ENCODE peak calls at places on chromosome 7, in seven cellular contexts. E is IMR-90, B is mesendoderm, W is H9, G is mesenchymal stem cell, I is H1, Q is trophoblast cell. N is an unnamed sample.

GRCh38 chr7:29496355-29497020 is 67.1 kb upstream of the PRR15 start:
- DNase-seq in G (no peak), W (no peak), B (no peak), E (no peak), I (no peak), Q (peak), N (no peak)

GRCh38 chr7:38916396-38916795 is 7.4 kb upstream of the VPS41 start:
- DNase-seq in B (no peak), G (no peak), I (no peak), E (no peak), Q (no peak), W (no peak), N (no peak)

GRCh38 chr7:76380623-76380966 is 21.8 kb upstream of the YWHAG start:
- DNase-seq in Q (no peak), G (no peak), E (no peak), I (no peak), W (no peak), B (peak), N (no peak)

GRCh38 chr7:28136885-28137284 is 43.7 kb downstream of the JAZF1 start:
- DNase-seq in B (no peak), Q (no peak), G (no peak), W (no peak), I (no peak), E (no peak), N (no peak)

GRCh38 chr7:44891372-44891771 is 6.0 kb upstream of the PURB start:
- DNase-seq in W (no peak), B (no peak), E (no peak), Q (no peak), I (no peak), G (no peak), N (no peak)

GRCh38 chr7:99623091-99623693 is 6.4 kb downstream of the ZSCAN25 start:
- DNase-seq in W (no peak), Q (no peak), B (no peak), I (no peak), G (no peak), E (no peak), N (no peak)

GRCh38 chr7:122951006-122951405 is 44.5 kb downstream of the TAS2R16 start:
- DNase-seq in Q (peak), E (no peak), G (no peak), B (no peak), I (no peak), W (no peak), N (no peak)

GRCh38 chr7:81264116-81264515 is 345.3 kb upstream of the SEMA3C start:
- DNase-seq in E (no peak), G (no peak), Q (no peak), B (no peak), I (no peak), W (no peak), N (no peak)

GRCh38 chr7:108196004-108196403 is 65.8 kb upstream of the LAMB4 start:
- DNase-seq in I (no peak), Q (no peak), E (no peak), B (no peak), G (no peak), W (no peak), N (no peak)

GRCh38 chr7:155594163-155594732 is 47.9 kb upstream of the CNPY1 start:
- DNase-seq in E (no peak), B (no peak), Q (no peak), G (no peak), I (no peak), W (no peak), N (no peak)

GRCh38 chr7:47757946-47758371 is 176.0 kb upstream of the TNS3 start:
- DNase-seq in I (no peak), Q (peak), W (no peak), B (no peak), E (peak), G (peak), N (no peak)

GRCh38 chr7:158271646-158272045 is 316.0 kb downstream of the PTPRN2 start:
- DNase-seq in Q (no peak), I (no peak), G (no peak), W (no peak), E (no peak), B (no peak), N (no peak)

GRCh38 chr7:95404316-95404715 is 8.1 kb upstream of the PON3 start:
- DNase-seq in B (no peak), E (peak), G (no peak), I (no peak), Q (no peak), W (no peak), N (no peak)

GRCh38 chr7:116443646-116444045 is 55.9 kb upstream of the CAV2 start:
- DNase-seq in W (no peak), G (no peak), E (no peak), Q (no peak), B (no peak), I (no peak), N (no peak)

GRCh38 chr7:5270788-5271187 is 12.0 kb upstream of the SLC29A4 start:
- DNase-seq in Q (no peak), E (no peak), W (no peak), B (no peak), G (no peak), I (no peak), N (no peak)

GRCh38 chr7:4215176-4215720 is 466.8 kb upstream of the FOXK1 start:
- DNase-seq in W (no peak), G (no peak), I (no peak), Q (no peak), B (no peak), E (no peak), N (no peak)

GRCh38 chr7:37445064-37445723 is 3.5 kb downstream of the ELMO1 start:
- DNase-seq in B (no peak), G (no peak), I (no peak), Q (peak), E (no peak), W (no peak), N (no peak)

GRCh38 chr7:1889556-1890181 is 219.6 kb downstream of the ELFN1 start:
- DNase-seq in I (no peak), B (no peak), Q (no peak), E (peak), W (no peak), G (peak), N (no peak)

GRCh38 chr7:135846339-135846738 is 97.7 kb upstream of the FAM180A start:
- DNase-seq in Q (no peak), I (no peak), G (no peak), B (no peak), E (no peak), W (no peak), N (no peak)

GRCh38 chr7:30923009-30923773 is 11.5 kb downstream of the AQP1 start:
- DNase-seq in Q (no peak), G (no peak), E (no peak), I (no peak), B (no peak), W (peak), N (no peak)

GRCh38 chr7:41319601-41320000 is 383.3 kb downstream of the INHBA start:
- DNase-seq in B (no peak), G (no peak), Q (no peak), I (no peak), W (no peak), E (no peak), N (no peak)

GRCh38 chr7:42208586-42208985 is 28.4 kb downstream of the GLI3 start:
- DNase-seq in Q (no peak), W (no peak), B (no peak), G (no peak), E (no peak), I (no peak), N (no peak)

GRCh38 chr7:85070967-85071628 is 115.8 kb downstream of the SEMA3D start:
- DNase-seq in I (no peak), G (peak), W (no peak), E (peak), B (no peak), Q (no peak), N (no peak)

GRCh38 chr7:14691597-14692203 is 210.9 kb downstream of the DGKB start:
- DNase-seq in Q (peak), B (peak), W (peak), E (peak), G (peak), I (peak), N (peak)

GRCh38 chr7:119197872-119198527 is 973.5 kb downstream of the ANKRD7 start:
- DNase-seq in G (peak), I (peak), W (peak), Q (peak), B (peak), E (peak), N (peak)

GRCh38 chr7:127782550-127783266 is 130.7 kb downstream of the SND1 start:
- DNase-seq in G (peak), W (no peak), B (peak), E (peak), Q (peak), I (no peak), N (no peak)

GRCh38 chr7:108598858-108599257 is 29.2 kb downstream of the DNAJB9 start:
- DNase-seq in I (no peak), E (no peak), Q (no peak), G (no peak), W (no peak), B (no peak), N (no peak)

GRCh38 chr7:142807855-142808460 is 37.2 kb downstream of the PRSS2 start:
- DNase-seq in W (no peak), G (no peak), Q (no peak), B (no peak), E (peak), I (no peak), N (no peak)

GRCh38 chr7:113306302-113306701 is 187.9 kb upstream of the SMIM30 start:
- DNase-seq in Q (no peak), E (no peak), G (no peak), I (no peak), W (no peak), B (peak), N (no peak)

GRCh38 chr7:113301141-113301540 is 182.8 kb upstream of the SMIM30 start:
- DNase-seq in E (no peak), W (no peak), B (no peak), I (no peak), G (no peak), Q (no peak), N (no peak)

GRCh38 chr7:113307147-113307546 is 188.8 kb upstream of the SMIM30 start:
- DNase-seq in W (no peak), Q (peak), G (no peak), E (no peak), B (no peak), I (no peak), N (no peak)

GRCh38 chr7:113301983-113302382 is 183.6 kb upstream of the SMIM30 start:
- DNase-seq in W (no peak), B (no peak), E (no peak), G (no peak), I (no peak), Q (no peak), N (no peak)

DNA sequence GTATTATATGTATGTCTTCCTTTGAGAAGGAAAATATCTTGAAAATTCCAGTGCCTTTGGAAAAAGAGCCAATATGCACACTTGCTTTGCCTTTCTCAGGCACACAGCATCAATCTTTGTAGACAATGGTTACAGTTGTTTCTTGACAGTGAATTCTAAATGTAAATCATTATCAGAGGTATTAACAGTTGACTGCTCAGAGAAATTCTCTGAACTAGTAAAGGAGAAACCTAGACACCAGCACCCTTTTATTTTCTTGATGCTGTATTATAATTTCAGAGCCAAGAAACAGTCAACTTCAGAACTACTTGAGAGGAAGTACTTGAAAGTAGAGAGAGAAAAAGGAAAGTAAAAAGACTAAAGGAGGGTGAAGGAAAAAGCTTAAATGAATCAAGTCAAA is 185.8 kb upstream of the SMIM30 start:
- DNase-seq in G (no peak), E (no peak), W (no peak), B (no peak), I (no peak), Q (no peak), N (no peak)
- H4K8ac ChIP-seq in G (no peak), E (no peak), W (no peak), B (no peak), I (no peak), Q (no peak), N (no peak)

GRCh38 chr7:132002343-132002968 is 446.0 kb upstream of the PODXL start:
- DNase-seq in B (peak), Q (no peak), W (no peak), E (no peak), I (no peak), G (no peak), N (no peak)
- H3K18ac ChIP-seq in B (no peak), Q (no peak), W (no peak), E (no peak), I (no peak), G (no peak), N (no peak)

GRCh38 chr7:25722856-25723255 is 429.1 kb upstream of the NFE2L3 start:
- DNase-seq in Q (no peak), E (no peak), I (no peak), W (no peak), G (no peak), B (no peak), N (no peak)
- H4K8ac ChIP-seq in Q (no peak), E (no peak), I (no peak), W (no peak), G (no peak), B (no peak), N (no peak)

GRCh38 chr7:149325248-149325647 is 63.3 kb downstream of the ZNF783 start:
- DNase-seq in B (no peak), G (no peak), I (no peak), W (no peak), E (no peak), Q (no peak), N (no peak)

GRCh38 chr7:149320313-149321124 is 58.5 kb downstream of the ZNF783 start:
- DNase-seq in I (no peak), G (no peak), B (peak), W (no peak), Q (no peak), E (no peak), N (no peak)

GRCh38 chr7:149319376-149319775 is 57.4 kb downstream of the ZNF783 start:
- DNase-seq in E (no peak), I (no peak), W (no peak), G (no peak), Q (no peak), B (no peak), N (no peak)

GRCh38 chr7:149321978-149322541 is 60.1 kb downstream of the ZNF783 start:
- DNase-seq in Q (peak), W (no peak), I (no peak), B (no peak), E (peak), G (peak), N (no peak)

GRCh38 chr7:149322737-149323136 is 60.7 kb downstream of the ZNF783 start:
- DNase-seq in W (no peak), B (no peak), Q (no peak), G (no peak), E (no peak), I (no peak), N (no peak)
- H3K18ac ChIP-seq in W (no peak), B (no peak), Q (no peak), G (no peak), E (no peak), I (no peak), N (no peak)

GRCh38 chr7:106747804-106748203 is 86.8 kb upstream of the CCDC71L start:
- DNase-seq in B (no peak), E (no peak), I (no peak), Q (no peak), W (no peak), G (no peak), N (no peak)
- H4K8ac ChIP-seq in B (no peak), E (peak), I (no peak), Q (no peak), W (no peak), G (no peak), N (no peak)

GRCh38 chr7:79312022-79312421 is 141.4 kb downstream of the MAGI2 start:
- DNase-seq in G (no peak), E (no peak), Q (no peak), W (no peak), B (no peak), I (no peak), N (no peak)
- H3K18ac ChIP-seq in G (no peak), E (no peak), Q (no peak), W (no peak), B (no peak), I (no peak), N (no peak)

GRCh38 chr7:106462914-106463482 is 178.2 kb upstream of the NAMPT start:
- DNase-seq in B (peak), W (no peak), I (no peak), Q (no peak), E (no peak), G (no peak), N (peak)

GRCh38 chr7:106462365-106462859 is 177.6 kb upstream of the NAMPT start:
- DNase-seq in W (no peak), B (peak), I (no peak), E (peak), Q (peak), G (peak), N (no peak)

GRCh38 chr7:106459397-106460072 is 174.8 kb upstream of the NAMPT start:
- DNase-seq in W (no peak), G (no peak), E (no peak), I (no peak), Q (peak), B (no peak), N (no peak)

GRCh38 chr7:106457678-106458077 is 172.9 kb upstream of the NAMPT start:
- DNase-seq in B (peak), I (no peak), Q (no peak), E (no peak), G (no peak), W (no peak), N (no peak)

DNA sequence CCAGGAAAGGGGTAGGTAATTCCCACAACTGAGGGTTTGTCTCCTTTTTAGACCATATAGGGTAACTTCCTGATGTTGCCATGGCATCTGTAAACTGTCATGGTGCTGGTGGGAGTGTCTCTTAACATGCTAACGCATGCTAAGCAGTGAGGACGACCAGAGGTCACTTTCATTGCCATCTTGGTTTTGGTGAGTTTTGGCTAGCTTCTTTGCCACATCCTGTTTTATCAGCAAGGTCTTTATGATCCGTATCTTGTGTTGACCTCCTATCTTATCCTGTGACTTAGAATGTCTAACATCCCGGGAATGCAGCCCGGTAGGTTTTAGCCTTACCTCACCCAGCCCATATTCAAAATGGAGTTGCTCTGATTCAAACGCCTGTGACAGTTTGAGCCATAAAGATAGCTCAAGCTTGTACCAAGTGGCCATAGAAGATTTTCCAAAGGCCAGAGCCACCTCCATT is 176.0 kb upstream of the NAMPT start:
- DNase-seq in B (peak), Q (peak), W (no peak), I (no peak), E (no peak), G (no peak), N (no peak)
- H4K8ac ChIP-seq in B (no peak), Q (no peak), W (no peak), I (no peak), E (no peak), G (no peak), N (no peak)

DNA sequence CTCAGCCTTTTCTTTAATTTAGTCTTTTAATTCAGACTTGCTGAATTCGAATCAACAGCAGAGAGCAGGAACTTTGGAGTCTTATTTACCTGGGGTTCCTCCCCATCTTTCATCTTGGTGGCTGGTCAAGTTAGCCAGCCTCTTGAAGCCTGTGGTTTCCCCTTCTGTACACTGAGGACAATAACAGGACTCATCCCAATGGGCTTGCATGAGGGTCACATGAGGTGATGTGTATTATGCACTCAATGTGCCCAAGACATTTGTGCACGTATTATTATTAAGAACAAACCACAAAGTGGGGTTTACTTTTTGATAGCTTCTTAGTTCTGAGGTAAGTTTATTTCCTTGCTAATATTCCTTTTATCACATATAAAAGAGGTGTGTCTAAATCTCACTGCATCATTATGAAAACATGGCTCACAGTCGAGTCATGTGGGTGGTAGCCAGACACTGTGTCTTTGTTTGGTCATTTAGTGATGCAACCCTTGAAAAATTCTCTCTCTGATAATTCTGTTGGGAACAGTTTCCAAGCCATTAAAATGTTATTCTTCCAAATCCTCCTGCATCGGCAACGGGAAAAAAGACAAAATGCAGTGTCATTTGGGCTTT is 86.5 kb upstream of the GRB10 start:
- DNase-seq in E (peak), W (no peak), G (peak), Q (peak), B (no peak), I (no peak), N (no peak)
- H3K18ac ChIP-seq in E (peak), W (no peak), G (no peak), Q (no peak), B (no peak), I (no peak), N (no peak)

N was measured in neuronal stem cell.